ENCODE peak calls at places on chromosomes 16 and 17, in six cellular contexts. L is GM12891, G is HepG2, U is SK-N-SH, M is GM12878, T is H1. S is an unnamed sample.
A peak's percentile ranks its signal among the peaks of the same experiment; 100 is the strongest.

GRCh38 chr17:69967910-69968411 is 107.1 kb upstream of the KCNJ16 start:
- DNase-seq in L (no peak), G (no peak), U (no peak), M (no peak), T (no peak), S (no peak)

GRCh38 chr16:3791701-3792100 is 74.4 kb upstream of the TRAP1 start:
- DNase-seq in L (no peak), G (no peak), U (no peak), M (no peak), T (no peak), S (no peak)

GRCh38 chr17:82080048-82080788 is 14.6 kb upstream of the DUS1L start:
- DNase-seq in L (no peak), G (no peak), U (no peak), M (no peak), T (no peak), S (no peak)

GRCh38 chr16:79169239-79169638 is 431.3 kb downstream of the MAF start:
- DNase-seq in L (no peak), G (no peak), U (no peak), M (no peak), T (no peak), S (no peak)

GRCh38 chr16:10876305-10876704 is 697 bp upstream of the CIITA start:
- DNase-seq in L (no peak), G (no peak), U (no peak), M (no peak), T (no peak), S (no peak)

GRCh38 chr17:68768804-68769203 is 167.6 kb upstream of the FAM20A start:
- DNase-seq in L (no peak), G (no peak), U (no peak), M (no peak), T (no peak), S (no peak)

GRCh38 chr17:65027305-65027704 is 29.2 kb downstream of the GNA13 start:
- DNase-seq in L (no peak), G (peak; percentile 15), U (peak; percentile 52), M (peak; percentile 45), T (no peak), S (peak; percentile 31)

GRCh38 chr17:29241015-29241963 is 5.4 kb upstream of the CRYBA1 start:
- DNase-seq in L (no peak), G (peak; percentile 83), U (peak; percentile 39), M (no peak), T (no peak), S (no peak)

GRCh38 chr16:14179116-14179515 is 108.0 kb downstream of the MRTFB start:
- DNase-seq in L (no peak), G (no peak), U (no peak), M (no peak), T (no peak), S (no peak)

GRCh38 chr17:63774982-63775290 is 966 bp downstream of the DDX42 start:
- DNase-seq in L (no peak), G (no peak), U (no peak), M (no peak), T (no peak), S (no peak)

GRCh38 chr16:83887564-83887963 is 11.4 kb upstream of the MLYCD start:
- DNase-seq in L (no peak), G (no peak), U (no peak), M (no peak), T (no peak), S (no peak)

GRCh38 chr17:45816966-45817365 is 27.7 kb upstream of the SPPL2C start:
- DNase-seq in L (no peak), G (no peak), U (no peak), M (no peak), T (no peak), S (no peak)

GRCh38 chr17:2406903-2407790 is 6.3 kb upstream of the MNT start:
- DNase-seq in L (no peak), G (no peak), U (no peak), M (no peak), T (no peak), S (no peak)

GRCh38 chr17:72460711-72461110 is 339.9 kb downstream of the SOX9 start:
- DNase-seq in L (no peak), G (no peak), U (no peak), M (no peak), T (no peak), S (no peak)

GRCh38 chr17:16419074-16419928 is 3.9 kb downstream of the TRPV2 start:
- DNase-seq in L (no peak), G (peak; percentile 54), U (peak; percentile 78), M (peak; percentile 59), T (no peak), S (no peak)

GRCh38 chr16:85172465-85173071 is 60.3 kb upstream of the CIBAR2 start:
- DNase-seq in L (no peak), G (peak; percentile 75), U (peak; percentile 83), M (no peak), T (peak; percentile 70), S (no peak)

GRCh38 chr17:1164935-1165556 is 14.7 kb downstream of the ABR start:
- DNase-seq in L (no peak), G (no peak), U (no peak), M (no peak), T (no peak), S (no peak)

GRCh38 chr17:36980281-36980761 is 31.6 kb downstream of the AATF start:
- DNase-seq in L (no peak), G (no peak), U (no peak), M (no peak), T (no peak), S (no peak)

GRCh38 chr16:52825882-52826281 is 226.8 kb downstream of the CHD9NB start:
- DNase-seq in L (no peak), G (no peak), U (no peak), M (no peak), T (no peak), S (no peak)

GRCh38 chr17:59754547-59754946 is 47.1 kb downstream of the VMP1 start:
- DNase-seq in L (no peak), G (peak; percentile 95), U (no peak), M (no peak), T (no peak), S (no peak)

GRCh38 chr17:48904428-48904827 is 3.8 kb upstream of the UBE2Z start:
- DNase-seq in L (no peak), G (no peak), U (no peak), M (no peak), T (no peak), S (no peak)

GRCh38 chr16:17512636-17513220 is 42.0 kb upstream of the XYLT1 start:
- DNase-seq in L (no peak), G (no peak), U (no peak), M (no peak), T (no peak), S (no peak)

GRCh38 chr16:56634715-56635440 is 2.4 kb downstream of the MT1M start:
- DNase-seq in L (no peak), G (no peak), U (peak; percentile 53), M (no peak), T (peak; percentile 64), S (no peak)

GRCh38 chr17:63675607-63676539 is 24.1 kb downstream of the LIMD2 start:
- DNase-seq in L (no peak), G (peak; percentile 83), U (peak; percentile 85), M (no peak), T (no peak), S (no peak)

GRCh38 chr16:75452464-75453190 is 11.9 kb downstream of the TMEM170A start:
- DNase-seq in L (no peak), G (peak; percentile 47), U (peak; percentile 53), M (no peak), T (no peak), S (no peak)
- TF ChIP-seq TAF1 in L (no peak), G (no peak), U (no peak), M (no peak), T (no peak), S (no peak)

GRCh38 chr17:28004344-28004743 is 38.1 kb upstream of the NLK start:
- DNase-seq in L (no peak), G (no peak), U (no peak), M (no peak), T (no peak), S (no peak)
- TF ChIP-seq TAF1 in L (no peak), G (no peak), U (no peak), M (no peak), T (no peak), S (no peak)

GRCh38 chr16:72836985-72837384 is 210.9 kb downstream of the ZFHX3 start:
- DNase-seq in L (no peak), G (peak; percentile 34), U (no peak), M (no peak), T (no peak), S (no peak)

GRCh38 chr16:72838999-72839398 is 208.9 kb downstream of the ZFHX3 start:
- DNase-seq in L (no peak), G (no peak), U (no peak), M (no peak), T (no peak), S (no peak)

GRCh38 chr16:72844225-72844920 is 203.6 kb downstream of the ZFHX3 start:
- DNase-seq in L (no peak), G (no peak), U (no peak), M (peak; percentile 11), T (no peak), S (no peak)

GRCh38 chr16:72837846-72838661 is 209.9 kb downstream of the ZFHX3 start:
- DNase-seq in L (no peak), G (no peak), U (no peak), M (no peak), T (no peak), S (no peak)

GRCh38 chr16:72840591-72841381 is 207.1 kb downstream of the ZFHX3 start:
- DNase-seq in L (no peak), G (no peak), U (no peak), M (no peak), T (no peak), S (no peak)
- TF ChIP-seq TAF1 in L (no peak), G (no peak), U (no peak), M (no peak), T (no peak), S (no peak)

GRCh38 chr17:80195671-80196529 is 24.2 kb downstream of the SGSH start:
- DNase-seq in L (peak; percentile 62), G (peak; percentile 48), U (peak; percentile 70), M (no peak), T (peak; percentile 90), S (peak; percentile 54)
- TF ChIP-seq TAF1 in L (no peak), G (no peak), U (no peak), M (no peak), T (no peak), S (no peak)

DNA sequence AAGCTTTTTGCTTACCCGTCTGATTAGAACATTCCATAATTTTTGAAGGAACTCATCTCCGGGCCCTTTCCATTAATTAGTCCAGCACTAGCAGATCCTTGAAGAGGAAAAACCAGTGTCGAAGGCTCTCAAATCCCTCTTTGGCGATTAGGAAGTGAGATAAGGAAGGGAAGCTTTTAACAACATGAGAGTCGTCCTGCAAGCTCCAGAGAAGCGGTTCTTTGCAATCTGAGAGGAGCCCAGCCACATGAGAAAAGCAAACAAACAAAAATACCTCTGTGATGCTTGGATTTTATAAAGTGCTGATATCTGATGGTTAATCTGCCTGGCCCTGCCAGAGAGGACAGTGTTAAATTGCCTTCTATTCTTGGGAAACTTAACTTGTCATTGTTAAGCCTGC is 339.8 kb upstream of the SALL1 start:
- DNase-seq in L (no peak), G (no peak), U (no peak), M (no peak), T (no peak), S (no peak)
- TF ChIP-seq TAF1 in L (no peak), G (no peak), U (no peak), M (no peak), T (no peak), S (no peak)

DNA sequence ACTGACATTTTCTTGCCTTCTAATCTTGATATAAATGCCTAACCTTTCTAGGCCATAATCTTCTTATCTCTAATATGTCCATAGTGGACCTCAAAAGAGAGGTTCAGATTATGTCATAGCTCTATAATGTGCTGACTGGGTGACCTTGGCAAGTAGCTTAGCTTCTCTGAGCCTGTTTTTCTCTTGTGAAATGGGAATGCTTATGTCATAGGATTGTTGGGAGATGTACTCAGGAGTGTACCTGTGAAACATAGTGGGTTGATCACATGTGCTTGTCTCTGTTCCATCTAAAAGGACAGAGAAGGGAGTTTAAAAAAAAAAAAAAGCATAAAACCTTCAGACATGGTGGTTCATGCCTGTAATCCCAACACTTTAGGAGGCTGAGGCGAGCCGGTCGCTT is 2.4 kb downstream of the MED9 start:
- DNase-seq in L (no peak), G (peak; percentile 58), U (no peak), M (no peak), T (no peak), S (no peak)
- TF ChIP-seq TAF1 in L (no peak), G (no peak), U (no peak), M (no peak), T (no peak), S (no peak)